ENCODE peak calls at places on chromosomes 4 and X, in ten cellular contexts. I is left ventricle myocardium inferior, A is endothelial cell of umbilical vein, O is MM.1S, D is ovary, H is fibroblast of mammary gland, G is NB4, Z is prostate gland, R is A549, P is right atrium auricular region. M is an unnamed sample.

GRCh38 chr4:129264008-129264657 is 168.2 kb downstream of the C4orf33 start:
- DNase-seq in I (no peak), A (no peak), O (peak; percentile 70), D (no peak), H (no peak), G (no peak), Z (no peak), R (no peak), P (no peak), M (no peak)

GRCh38 chr4:127698789-127699200 is 31.4 kb upstream of the SLC25A31 start:
- DNase-seq in I (no peak), A (no peak), O (no peak), D (no peak), H (peak; percentile 76), G (peak; percentile 70), Z (no peak), R (peak; percentile 21), P (no peak), M (no peak)

GRCh38 chr4:87622303-87622702 is 14.0 kb downstream of the DSPP start:
- DNase-seq in I (no peak), A (no peak), O (no peak), D (no peak), H (no peak), G (no peak), Z (no peak), R (no peak), P (no peak), M (no peak)

GRCh38 chr4:128862608-128863313 is 53.3 kb downstream of the JADE1 start:
- DNase-seq in I (no peak), A (peak; percentile 41), O (no peak), D (no peak), H (no peak), G (no peak), Z (no peak), R (peak; percentile 16), P (no peak), M (no peak)

GRCh38 chrX:48824066-48824465 is 2.2 kb upstream of the ERAS start:
- DNase-seq in I (no peak), A (no peak), O (no peak), D (no peak), H (no peak), G (no peak), Z (no peak), R (no peak), P (no peak), M (no peak)

GRCh38 chr4:76803522-76803921 is 94.4 kb downstream of the SOWAHB start:
- DNase-seq in I (no peak), A (peak; percentile 89), O (no peak), D (peak; percentile 63), H (peak; percentile 84), G (no peak), Z (no peak), R (peak; percentile 24), P (no peak), M (peak; percentile 7)

GRCh38 chr4:150044517-150044916 is 33.7 kb upstream of the DCLK2 start:
- DNase-seq in I (no peak), A (no peak), O (no peak), D (no peak), H (no peak), G (no peak), Z (no peak), R (no peak), P (no peak), M (no peak)

GRCh38 chr4:52110171-52110570 is 59.1 kb downstream of the SPATA18 start:
- DNase-seq in I (no peak), A (no peak), O (no peak), D (no peak), H (peak; percentile 77), G (no peak), Z (no peak), R (no peak), P (no peak), M (no peak)

GRCh38 chrX:65750674-65751469 is 83.4 kb downstream of the MSN start:
- DNase-seq in I (no peak), A (no peak), O (peak; percentile 95), D (no peak), H (no peak), G (peak; percentile 97), Z (no peak), R (no peak), P (no peak), M (no peak)

GRCh38 chr4:141686146-141686775 is 49.9 kb downstream of the IL15 start:
- DNase-seq in I (no peak), A (peak; percentile 70), O (no peak), D (no peak), H (peak; percentile 90), G (peak; percentile 3), Z (no peak), R (peak; percentile 87), P (no peak), M (peak; percentile 15)

GRCh38 chr4:6372649-6373525 is 99.5 kb downstream of the PPP2R2C start:
- DNase-seq in I (peak; percentile 2), A (peak; percentile 21), O (peak; percentile 48), D (no peak), H (peak; percentile 40), G (peak; percentile 49), Z (no peak), R (peak; percentile 47), P (no peak), M (peak; percentile 46)

GRCh38 chr4:38989487-38989886 is 42.7 kb downstream of the TMEM156 start:
- DNase-seq in I (no peak), A (no peak), O (no peak), D (no peak), H (peak; percentile 63), G (peak; percentile 20), Z (no peak), R (no peak), P (no peak), M (no peak)

GRCh38 chr4:64503416-64503815 is 94.2 kb upstream of the TECRL start:
- DNase-seq in I (no peak), A (no peak), O (no peak), D (no peak), H (no peak), G (no peak), Z (no peak), R (no peak), P (no peak), M (no peak)

GRCh38 chr4:151256134-151256533 is 20.8 kb upstream of the PRSS48 start:
- DNase-seq in I (no peak), A (peak; percentile 34), O (no peak), D (no peak), H (no peak), G (no peak), Z (no peak), R (no peak), P (no peak), M (no peak)

GRCh38 chr4:3792813-3793212 is 26.6 kb downstream of the ADRA2C start:
- DNase-seq in I (no peak), A (no peak), O (no peak), D (no peak), H (peak; percentile 1), G (peak; percentile 40), Z (no peak), R (peak; percentile 25), P (no peak), M (no peak)
- TF ChIP-seq CTCF in I (no peak), A (no peak), O (peak; percentile 15), D (no peak), H (peak; percentile 7), G (peak; percentile 52), Z (no peak), R (no peak), P (no peak), M (no peak)

GRCh38 chr4:83910693-83911092 is 374.8 kb downstream of the GPAT3 start:
- DNase-seq in I (no peak), A (no peak), O (no peak), D (no peak), H (no peak), G (peak; percentile 66), Z (no peak), R (no peak), P (no peak), M (no peak)

GRCh38 chr4:83906561-83906960 is 370.7 kb downstream of the GPAT3 start:
- DNase-seq in I (no peak), A (no peak), O (no peak), D (no peak), H (peak; percentile 44), G (no peak), Z (no peak), R (no peak), P (no peak), M (no peak)

GRCh38 chr4:83905952-83906351 is 370.0 kb downstream of the GPAT3 start:
- DNase-seq in I (no peak), A (no peak), O (peak; percentile 26), D (no peak), H (no peak), G (peak; percentile 40), Z (no peak), R (peak; percentile 17), P (no peak), M (no peak)
- TF ChIP-seq CTCF in I (no peak), A (no peak), O (peak; percentile 38), D (no peak), H (peak; percentile 24), G (peak; percentile 50), Z (no peak), R (no peak), P (no peak), M (no peak)

DNA sequence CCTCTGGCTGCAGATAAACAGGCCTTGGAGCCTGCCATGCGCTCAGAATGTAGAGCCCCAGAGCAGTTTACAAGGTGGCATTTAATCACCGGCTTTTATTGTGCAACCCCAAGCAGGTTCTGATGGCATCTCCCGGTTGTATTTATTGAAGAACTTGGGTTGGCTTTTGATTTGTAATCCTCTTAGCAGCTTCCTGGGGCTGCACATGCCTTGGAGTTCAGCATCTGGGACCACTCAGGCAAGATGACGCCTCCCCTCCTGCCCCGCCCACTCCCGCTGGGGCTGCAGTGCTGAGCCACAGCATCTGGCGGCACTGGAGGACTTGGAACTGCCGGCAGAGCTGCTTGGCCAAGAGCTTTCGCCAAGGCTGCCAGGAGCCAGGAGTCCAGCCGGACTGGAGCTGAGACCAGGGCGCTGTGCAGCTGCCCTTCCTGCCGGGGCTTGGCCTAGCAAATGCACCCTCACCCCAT is 5.3 kb downstream of the HTRA3 start:
- DNase-seq in I (peak; percentile 90), A (no peak), O (no peak), D (peak; percentile 95), H (peak; percentile 97), G (peak; percentile 49), Z (peak; percentile 71), R (no peak), P (peak; percentile 91), M (no peak)
- TF ChIP-seq CTCF in I (peak; percentile 53), A (no peak), O (no peak), D (peak; percentile 71), H (peak; percentile 54), G (no peak), Z (no peak), R (no peak), P (peak; percentile 26), M (no peak)

DNA sequence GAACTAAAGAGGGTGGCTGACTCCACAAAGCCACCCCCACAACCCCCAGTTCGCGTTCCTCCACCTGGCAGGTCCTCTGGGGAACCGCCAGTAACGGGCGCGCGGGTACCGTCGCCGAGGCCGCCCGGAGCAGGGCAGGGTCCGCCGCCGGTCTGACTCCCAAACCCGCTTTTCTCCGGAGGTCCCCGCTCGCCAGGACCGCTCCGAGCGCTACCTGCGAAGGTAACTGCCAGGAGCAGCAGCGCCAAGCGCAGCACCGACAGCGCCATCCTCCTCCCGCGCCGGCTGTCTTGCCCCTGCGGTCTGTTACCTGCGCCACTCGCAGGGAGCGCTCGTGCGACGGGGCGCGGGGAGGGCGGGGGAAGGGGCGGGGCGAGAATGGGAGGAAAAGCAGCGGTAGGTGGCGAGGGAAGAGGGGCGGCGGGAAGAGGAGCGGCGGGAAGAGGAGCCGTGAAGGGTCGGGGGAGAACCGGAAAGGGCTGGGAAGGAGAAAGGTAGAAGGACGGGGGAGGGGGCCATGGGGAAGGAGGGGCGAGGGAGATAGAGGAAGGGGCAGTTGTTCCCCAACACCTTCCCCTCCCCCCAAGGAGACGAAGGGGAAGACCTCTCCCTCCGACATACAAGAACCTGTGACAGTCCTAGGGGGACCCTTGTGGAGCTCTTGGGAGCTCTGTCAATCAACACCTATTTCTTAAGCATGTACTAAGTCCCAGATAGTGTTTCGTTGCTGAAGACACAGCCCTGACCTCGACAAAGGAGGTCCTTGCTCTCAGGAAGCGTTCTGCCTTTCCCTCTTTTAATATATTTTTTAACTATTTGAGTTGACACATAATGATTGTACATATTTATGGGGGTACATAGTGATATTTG is at the start of gene SPINK2:
- DNase-seq in I (peak; percentile 26), A (no peak), O (peak; percentile 81), D (no peak), H (no peak), G (peak; percentile 44), Z (peak; percentile 22), R (peak; percentile 22), P (no peak), M (peak; percentile 66)
- TF ChIP-seq CTCF in I (no peak), A (no peak), O (peak; percentile 47), D (no peak), H (no peak), G (no peak), Z (no peak), R (no peak), P (no peak), M (no peak)

M was measured in Calu3.